ENCODE peak calls at places on chromosomes 3 and 15, in eight cellular contexts. B, V, K, T, N, C, A and Y are unnamed samples.

GRCh38 chr15:91853501-91853967 is at the start of gene SLCO3A1:
- DNase-seq in B (peak), V (peak), K (peak), T (peak), N (peak), C (peak), A (peak), Y (peak)

GRCh38 chr3:31918179-31919165 is 62.6 kb downstream of the OSBPL10 start:
- DNase-seq in B (no peak), V (no peak), K (peak), T (no peak), N (no peak), C (no peak), A (no peak), Y (no peak)

GRCh38 chr15:32774022-32774421 is 56.2 kb downstream of the GREM1 start:
- DNase-seq in B (no peak), V (no peak), K (peak), T (no peak), N (no peak), C (no peak), A (no peak), Y (no peak)

GRCh38 chr3:174937488-174937887 is 78.4 kb downstream of the NAALADL2 start:
- DNase-seq in B (no peak), V (no peak), K (peak), T (no peak), N (no peak), C (no peak), A (no peak), Y (no peak)

GRCh38 chr3:128689060-128689459 is 36.9 kb upstream of the RAB7A start:
- DNase-seq in B (no peak), V (no peak), K (no peak), T (no peak), N (no peak), C (no peak), A (no peak), Y (no peak)

GRCh38 chr15:66072616-66073361 is 180.8 kb downstream of the MEGF11 start:
- DNase-seq in B (no peak), V (no peak), K (no peak), T (no peak), N (no peak), C (no peak), A (no peak), Y (no peak)

GRCh38 chr3:136093771-136094170 is 102.4 kb downstream of the MSL2 start:
- DNase-seq in B (no peak), V (no peak), K (no peak), T (no peak), N (no peak), C (no peak), A (no peak), Y (no peak)

GRCh38 chr3:51675201-51675611 is 4.2 kb downstream of the TEX264 start:
- DNase-seq in B (no peak), V (no peak), K (peak), T (no peak), N (no peak), C (no peak), A (peak), Y (no peak)

GRCh38 chr15:90710436-90710835 is 6.7 kb upstream of the BLM start:
- DNase-seq in B (peak), V (peak), K (peak), T (no peak), N (peak), C (peak), A (no peak), Y (no peak)

GRCh38 chr15:59632714-59633113 is 21.1 kb downstream of the GCNT3 start:
- DNase-seq in B (no peak), V (no peak), K (peak), T (peak), N (peak), C (peak), A (no peak), Y (peak)

GRCh38 chr3:97810779-97811390 is 10.9 kb upstream of the CRYBG3 start:
- DNase-seq in B (no peak), V (no peak), K (peak), T (no peak), N (no peak), C (no peak), A (no peak), Y (no peak)

GRCh38 chr3:10753964-10754363 is 62.1 kb upstream of the SLC6A11 start:
- DNase-seq in B (no peak), V (peak), K (peak), T (peak), N (peak), C (peak), A (peak), Y (peak)

GRCh38 chr3:179551383-179551782 is 11.3 kb upstream of the ACTL6A start:
- DNase-seq in B (no peak), V (no peak), K (no peak), T (no peak), N (no peak), C (no peak), A (no peak), Y (no peak)

GRCh38 chr3:14216257-14217048 is 37.8 kb downstream of the LSM3 start:
- DNase-seq in B (peak), V (no peak), K (no peak), T (peak), N (peak), C (peak), A (peak), Y (peak)

GRCh38 chr15:51390932-51391432 is 49.5 kb downstream of the GLDN start:
- DNase-seq in B (no peak), V (no peak), K (no peak), T (no peak), N (peak), C (peak), A (no peak), Y (no peak)
- TF ChIP-seq CTCF in B (no peak), V (no peak), K (no peak), T (no peak), N (peak), C (peak), A (no peak), Y (no peak)

GRCh38 chr3:130546920-130547679 is 30.1 kb downstream of the COL6A6 start:
- DNase-seq in B (no peak), V (peak), K (no peak), T (no peak), N (no peak), C (no peak), A (no peak), Y (no peak)
- TF ChIP-seq CTCF in B (no peak), V (no peak), K (no peak), T (no peak), N (no peak), C (no peak), A (no peak), Y (no peak)

DNA sequence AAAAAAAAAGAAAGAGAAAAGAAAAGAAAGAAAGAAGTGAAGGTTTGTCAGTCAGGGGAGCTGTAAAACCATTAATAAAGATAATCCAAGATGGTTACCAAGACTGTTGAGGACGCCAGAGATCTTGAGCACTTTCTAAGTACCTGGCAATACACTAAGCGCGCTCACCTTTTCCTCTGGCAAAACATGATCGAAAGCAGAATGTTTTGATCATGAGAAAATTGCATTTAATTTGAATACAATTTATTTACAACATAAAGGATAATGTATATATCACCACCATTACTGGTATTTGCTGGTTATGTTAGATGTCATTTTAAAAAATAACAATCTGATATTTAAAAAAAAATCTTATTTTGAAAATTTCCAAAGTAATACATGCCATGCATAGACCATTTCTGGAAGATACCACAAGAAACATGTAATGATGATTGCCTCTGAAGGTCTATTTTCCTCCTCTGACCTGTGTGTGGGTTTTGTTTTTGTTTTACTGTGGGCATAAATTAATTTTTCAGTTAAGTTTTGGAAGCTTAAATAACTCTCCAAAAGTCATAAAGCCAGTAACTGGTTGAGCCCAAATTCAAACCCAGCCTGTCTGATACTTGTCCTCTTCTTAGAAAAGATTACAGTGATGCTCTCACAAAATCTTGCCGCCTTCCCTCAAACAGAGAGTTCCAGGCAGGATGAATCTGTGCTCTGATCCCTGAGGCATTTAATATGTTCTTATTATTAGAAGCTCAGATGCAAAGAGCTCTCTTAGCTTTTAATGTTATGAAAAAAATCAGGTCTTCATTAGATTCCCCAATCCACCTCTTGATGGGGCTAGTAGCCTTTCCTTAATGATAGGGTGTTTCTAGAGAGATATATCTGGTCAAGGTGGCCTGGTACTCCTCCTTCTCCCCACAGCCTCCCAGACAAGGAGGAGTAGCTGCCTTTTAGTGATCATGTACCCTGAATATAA is 2.0 kb downstream of the B2M start:
- DNase-seq in B (no peak), V (no peak), K (peak), T (no peak), N (no peak), C (peak), A (no peak), Y (no peak)
- TF ChIP-seq CTCF in B (no peak), V (peak), K (peak), T (no peak), N (peak), C (peak), A (peak), Y (no peak)

DNA sequence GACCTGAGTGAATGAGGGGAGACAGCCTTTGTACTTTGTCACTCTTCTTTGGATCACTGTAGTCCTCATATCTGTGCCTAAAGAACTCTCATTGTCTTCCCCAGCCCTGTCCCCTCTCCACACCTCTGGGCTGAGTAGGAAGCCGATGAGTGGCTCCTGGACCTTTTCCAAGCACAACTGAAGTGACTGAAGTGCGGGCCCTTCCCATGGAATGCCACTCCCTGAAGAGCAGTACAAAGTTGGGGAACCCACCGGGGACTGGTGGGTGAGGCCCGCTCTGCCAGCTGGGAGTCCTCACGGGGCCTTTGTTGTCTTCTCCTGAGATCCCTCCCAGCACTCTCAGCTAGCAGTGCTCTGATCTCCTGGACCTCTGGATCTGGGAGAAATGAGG is 90.1 kb downstream of the AAGAB start:
- DNase-seq in B (peak), V (peak), K (peak), T (no peak), N (no peak), C (no peak), A (no peak), Y (no peak)
- TF ChIP-seq CTCF in B (no peak), V (no peak), K (no peak), T (no peak), N (no peak), C (no peak), A (no peak), Y (no peak)